ENCODE peak calls at places on chromosome 12, in nine cellular contexts. G is WTC11, W is SK-N-SH, B is T47D, U is esophagus squamous epithelium, L is fibroblast of gingiva, J is cardiac fibroblast, C is A172, X is choroid plexus epithelial cell. Y is an unnamed sample.

GRCh38 chr12:131944601-131945251 is 5.0 kb upstream of the EP400 start:
- DNase-seq in X (no peak), C (no peak), U (no peak), G (no peak), L (no peak), B (no peak), J (no peak), W (peak; percentile 40), Y (no peak)

GRCh38 chr12:118035194-118036041 is 18.9 kb downstream of the RFC5 start:
- DNase-seq in U (no peak), C (peak; percentile 52), L (no peak), G (no peak), J (peak; percentile 18), W (peak; percentile 27), X (no peak), B (peak; percentile 55), Y (peak; percentile 77)

GRCh38 chr12:75329918-75330826 is at the start of gene CAPS2:
- DNase-seq in J (peak; percentile 87), U (peak; percentile 13), L (peak; percentile 84), C (peak; percentile 61), G (peak; percentile 84), X (peak; percentile 92), W (peak; percentile 89), B (peak; percentile 92), Y (peak; percentile 95)

GRCh38 chr12:30631710-30632109 is 64.0 kb downstream of the IPO8 start:
- DNase-seq in W (no peak), U (no peak), J (no peak), G (no peak), C (no peak), B (no peak), X (no peak), L (no peak), Y (no peak)

GRCh38 chr12:108374596-108375320 is 35.6 kb upstream of the CMKLR1 start:
- DNase-seq in X (no peak), L (no peak), J (no peak), B (peak; percentile 13), C (no peak), W (no peak), U (no peak), G (no peak), Y (no peak)

GRCh38 chr12:32377344-32378000 is 21.9 kb upstream of the FGD4 start:
- DNase-seq in W (no peak), C (peak; percentile 6), L (no peak), U (no peak), J (no peak), B (no peak), X (peak; percentile 19), G (no peak), Y (no peak)

GRCh38 chr12:47990351-47991105 is 13.7 kb downstream of the COL2A1 start:
- DNase-seq in G (no peak), B (no peak), U (no peak), W (no peak), L (no peak), X (peak; percentile 66), C (no peak), J (peak; percentile 36), Y (no peak)

GRCh38 chr12:109479761-109480160 is 2.3 kb downstream of the UBE3B start:
- DNase-seq in U (no peak), G (no peak), C (no peak), L (no peak), J (no peak), B (no peak), W (no peak), X (no peak), Y (no peak)

GRCh38 chr12:15931590-15932053 is 20.5 kb downstream of the DERA start:
- DNase-seq in U (no peak), L (no peak), W (no peak), B (peak; percentile 78), J (no peak), G (no peak), C (no peak), X (peak; percentile 32), Y (peak; percentile 79)

GRCh38 chr12:53931844-53932581 is 6.6 kb upstream of the HOXC13 start:
- DNase-seq in G (no peak), U (no peak), X (no peak), J (no peak), B (no peak), L (no peak), W (no peak), C (no peak), Y (no peak)

GRCh38 chr12:12719496-12719895 is 2.3 kb downstream of the CDKN1B start:
- DNase-seq in W (no peak), U (no peak), X (peak; percentile 35), J (no peak), L (no peak), G (no peak), B (peak; percentile 3), C (no peak), Y (no peak)

GRCh38 chr12:24231298-24231697 is 281.8 kb upstream of the SOX5 start:
- DNase-seq in U (no peak), J (no peak), B (no peak), G (no peak), L (no peak), X (no peak), C (no peak), W (no peak), Y (no peak)

GRCh38 chr12:112294793-112295192 is 87.4 kb downstream of the HECTD4 start:
- DNase-seq in U (no peak), X (peak; percentile 59), W (no peak), J (peak; percentile 42), G (no peak), L (no peak), B (peak; percentile 25), C (no peak), Y (peak; percentile 16)

GRCh38 chr12:12456637-12457036 is 99.8 kb downstream of the BORCS5 start:
- DNase-seq in B (no peak), L (peak; percentile 14), U (no peak), W (no peak), G (no peak), J (peak; percentile 67), C (no peak), X (peak; percentile 68), Y (no peak)

GRCh38 chr12:49687941-49688340 is 19.3 kb downstream of the FMNL3 start:
- DNase-seq in B (peak; percentile 72), J (no peak), C (no peak), G (peak; percentile 36), U (no peak), W (no peak), L (no peak), X (no peak), Y (no peak)

GRCh38 chr12:52055781-52056711 is 4.8 kb downstream of the NR4A1 start:
- DNase-seq in W (no peak), B (no peak), C (no peak), J (peak; percentile 77), G (no peak), X (no peak), L (peak; percentile 55), U (no peak), Y (no peak)

GRCh38 chr12:12946686-12947355 is 5.1 kb downstream of the GPRC5D start:
- DNase-seq in C (no peak), J (no peak), U (no peak), B (no peak), X (no peak), W (no peak), L (peak; percentile 26), G (no peak), Y (no peak)

GRCh38 chr12:124915249-124916236 is 1.1 kb upstream of the UBC start:
- DNase-seq in B (peak; percentile 67), W (no peak), J (peak; percentile 55), X (peak; percentile 43), L (peak; percentile 58), G (peak; percentile 58), C (peak; percentile 31), U (no peak), Y (peak; percentile 71)

GRCh38 chr12:78725951-78726550 is 138.5 kb upstream of the SYT1 start:
- DNase-seq in B (peak; percentile 15), X (no peak), W (no peak), L (peak; percentile 8), G (no peak), U (no peak), C (no peak), J (no peak), Y (no peak)

GRCh38 chr12:93514853-93515252 is 47.5 kb downstream of the MRPL42 start:
- DNase-seq in U (no peak), B (no peak), L (peak; percentile 63), G (no peak), W (no peak), J (peak; percentile 44), X (peak; percentile 69), C (peak; percentile 58), Y (peak; percentile 44)

GRCh38 chr12:75366629-75367028 is 24.3 kb upstream of the GLIPR1L2 start:
- DNase-seq in X (peak; percentile 52), W (no peak), U (no peak), B (no peak), G (no peak), J (no peak), L (no peak), C (no peak), Y (no peak)

GRCh38 chr12:116075251-116075650 is 202.2 kb downstream of the MED13L start:
- DNase-seq in B (no peak), C (no peak), J (no peak), X (peak; percentile 59), W (no peak), G (no peak), U (no peak), L (no peak), Y (no peak)

GRCh38 chr12:21666722-21667121 is 9.1 kb upstream of the LDHB start:
- DNase-seq in U (no peak), B (no peak), X (no peak), L (no peak), G (no peak), J (no peak), W (no peak), C (no peak), Y (peak; percentile 79)

GRCh38 chr12:65525501-65526141 is 247.1 kb downstream of the MSRB3 start:
- DNase-seq in U (no peak), J (no peak), W (no peak), L (peak; percentile 35), C (peak; percentile 35), B (no peak), X (no peak), G (no peak), Y (no peak)

GRCh38 chr12:42728770-42729531 is 139.4 kb upstream of the PRICKLE1 start:
- DNase-seq in B (peak; percentile 34), J (no peak), X (peak; percentile 54), U (no peak), G (no peak), L (no peak), C (no peak), W (no peak), Y (no peak)

GRCh38 chr12:12563529-12563928 is 866 bp upstream of the DUSP16 start:
- DNase-seq in J (peak; percentile 8), W (no peak), B (no peak), U (no peak), C (no peak), X (peak; percentile 40), L (no peak), G (no peak), Y (peak; percentile 36)

GRCh38 chr12:126554599-126554998 is 1489.4 kb downstream of the AACS start:
- DNase-seq in J (no peak), G (no peak), B (no peak), C (no peak), X (no peak), U (no peak), L (no peak), W (no peak), Y (no peak)

GRCh38 chr12:97538705-97539104 is 76.1 kb downstream of the RMST start:
- DNase-seq in L (no peak), G (no peak), J (no peak), U (no peak), B (no peak), X (no peak), C (no peak), W (no peak), Y (no peak)

GRCh38 chr12:94092516-94093241 is 55.7 kb upstream of the PLXNC1 start:
- DNase-seq in U (no peak), G (no peak), L (peak; percentile 79), W (no peak), J (peak; percentile 96), B (peak; percentile 77), C (no peak), X (peak; percentile 68), Y (no peak)

GRCh38 chr12:57844725-57845477 is 1.6 kb downstream of the CTDSP2 start:
- DNase-seq in J (peak; percentile 95), G (peak; percentile 69), X (peak; percentile 83), U (no peak), W (peak; percentile 60), L (peak; percentile 94), C (peak; percentile 37), B (peak; percentile 76), Y (peak; percentile 93)

GRCh38 chr12:132436791-132437251 is 53.1 kb upstream of the FBRSL1 start:
- DNase-seq in C (no peak), W (no peak), U (no peak), J (no peak), L (no peak), B (no peak), G (no peak), X (no peak), Y (no peak)

Y was measured in ACHN.